ENCODE peak calls at places on chromosomes 4 and X, in four cellular contexts. G is cardiac muscle cell, Y is activated B cell treated with CpG ODN at 0.5 μM for 24 hours, U is neural progenitor cell. E is an unnamed sample.

GRCh38 chr4:113071811-113072210 is 22.4 kb downstream of the ANK2 start:
- DNase-seq in U (no peak), Y (no peak), G (no peak), E (no peak)

GRCh38 chr4:40228497-40229365 is 31.9 kb downstream of the RHOH start:
- DNase-seq in Y (no peak), G (no peak), U (peak; percentile 36), E (no peak)

GRCh38 chr4:83708500-83709175 is 172.7 kb downstream of the GPAT3 start:
- DNase-seq in G (no peak), U (peak; percentile 63), Y (no peak), E (no peak)

GRCh38 chrX:46341767-46342322 is 203.4 kb downstream of the ZNF674 start:
- DNase-seq in Y (no peak), U (no peak), G (no peak), E (no peak)

GRCh38 chr4:176123710-176124407 is 58.2 kb downstream of the WDR17 start:
- DNase-seq in U (peak; percentile 72), Y (no peak), G (peak; percentile 25), E (peak; percentile 16)

GRCh38 chrX:20067709-20068315 is 48.9 kb downstream of the MAP7D2 start:
- DNase-seq in U (no peak), G (no peak), Y (no peak), E (peak; percentile 72)

GRCh38 chrX:48996969-48997368 is 5.1 kb downstream of the GRIPAP1 start:
- DNase-seq in G (peak; percentile 47), U (peak; percentile 51), Y (no peak), E (no peak)

GRCh38 chr4:40550900-40551546 is 78.6 kb downstream of the RBM47 start:
- DNase-seq in G (peak; percentile 30), U (peak; percentile 24), Y (no peak), E (peak; percentile 24)

GRCh38 chr4:122832732-122833131 is 6.1 kb downstream of the FGF2 start:
- DNase-seq in G (no peak), U (no peak), Y (no peak), E (no peak)

GRCh38 chr4:74415602-74416300 is 29.2 kb upstream of the AREG start:
- DNase-seq in U (no peak), Y (no peak), G (no peak), E (no peak)

GRCh38 chrX:119512145-119512800 is 44.0 kb downstream of the SLC25A5 start:
- DNase-seq in G (peak; percentile 74), U (peak; percentile 82), Y (no peak), E (peak; percentile 59)

GRCh38 chrX:49901068-49901467 is 21.3 kb upstream of the CLCN5 start:
- DNase-seq in Y (no peak), G (no peak), U (no peak), E (no peak)

GRCh38 chr4:108696160-108696559 is 45.8 kb downstream of the OSTC start:
- DNase-seq in Y (no peak), G (no peak), U (no peak), E (no peak)

GRCh38 chrX:133726211-133726630 is 259.2 kb downstream of the GPC3 start:
- DNase-seq in U (no peak), Y (no peak), G (no peak), E (peak; percentile 25)

GRCh38 chr4:106365613-106366012 is 3.0 kb downstream of the GIMD1 start:
- DNase-seq in U (no peak), G (peak; percentile 44), Y (no peak), E (peak; percentile 92)

GRCh38 chrX:71650333-71650969 is 16.9 kb upstream of the LOC101059915 start:
- DNase-seq in U (no peak), Y (no peak), G (peak; percentile 41), E (no peak)

GRCh38 chr4:107548211-107548905 is 171.7 kb downstream of the PAPSS1 start:
- DNase-seq in G (no peak), U (peak; percentile 8), Y (no peak), E (peak; percentile 1)

GRCh38 chr4:87848622-87849351 is 16.0 kb downstream of the MEPE start:
- DNase-seq in Y (no peak), G (peak; percentile 64), U (peak; percentile 71), E (peak; percentile 52)

GRCh38 chr4:79528241-79528706 is 120.2 kb upstream of the GK2 start:
- DNase-seq in Y (no peak), G (no peak), U (no peak), E (no peak)

GRCh38 chrX:22634081-22634480 is 361.4 kb downstream of the CBLL2 start:
- DNase-seq in U (no peak), Y (no peak), G (no peak), E (peak; percentile 79)

GRCh38 chrX:93874554-93874953 is 200.5 kb downstream of the FAM133A start:
- DNase-seq in U (peak; percentile 77), Y (no peak), G (peak; percentile 67), E (no peak)

GRCh38 chr4:188432328-188432727 is 293.1 kb downstream of the TRIML1 start:
- DNase-seq in G (no peak), Y (no peak), U (no peak), E (no peak)

GRCh38 chrX:21926527-21927278 is 13.8 kb upstream of the SMS start:
- DNase-seq in G (no peak), Y (no peak), U (no peak), E (peak; percentile 95)

GRCh38 chr4:52071786-52072552 is 20.9 kb downstream of the SPATA18 start:
- DNase-seq in U (peak; percentile 74), Y (no peak), G (no peak), E (no peak)

GRCh38 chr4:77044458-77045124 is 31.2 kb downstream of the CCNI start:
- DNase-seq in Y (no peak), U (peak; percentile 28), G (peak; percentile 41), E (peak; percentile 53)

GRCh38 chr4:176339936-176340761 is 20.4 kb downstream of the SPCS3 start:
- DNase-seq in G (no peak), U (no peak), Y (no peak), E (no peak)

GRCh38 chr4:121053601-121054143 is 18.7 kb downstream of the NDNF start:
- DNase-seq in G (no peak), U (no peak), Y (no peak), E (no peak)

GRCh38 chr4:87105101-87105852 is 115.1 kb downstream of the KLHL8 start:
- DNase-seq in U (no peak), G (no peak), Y (no peak), E (no peak)

GRCh38 chrX:53374222-53374820 is 48.1 kb downstream of the SMC1A start:
- DNase-seq in U (no peak), G (no peak), Y (no peak), E (no peak)

GRCh38 chr4:154612472-154613414 is at the start of gene FGG:
- DNase-seq in Y (no peak), U (no peak), G (no peak), E (no peak)

GRCh38 chr4:38757945-38758344 is 24.8 kb downstream of the TLR10 start:
- DNase-seq in G (peak; percentile 10), Y (no peak), U (peak; percentile 15), E (no peak)
- TF ChIP-seq CTCF in G (peak; percentile 10), Y (no peak), U (peak; percentile 42), E (peak; percentile 67)

GRCh38 chr4:75924309-75924708 is 16.5 kb downstream of the NAAA start:
- DNase-seq in U (no peak), Y (no peak), G (no peak), E (no peak)
- TF ChIP-seq CTCF in U (no peak), Y (no peak), G (no peak), E (no peak)

DNA sequence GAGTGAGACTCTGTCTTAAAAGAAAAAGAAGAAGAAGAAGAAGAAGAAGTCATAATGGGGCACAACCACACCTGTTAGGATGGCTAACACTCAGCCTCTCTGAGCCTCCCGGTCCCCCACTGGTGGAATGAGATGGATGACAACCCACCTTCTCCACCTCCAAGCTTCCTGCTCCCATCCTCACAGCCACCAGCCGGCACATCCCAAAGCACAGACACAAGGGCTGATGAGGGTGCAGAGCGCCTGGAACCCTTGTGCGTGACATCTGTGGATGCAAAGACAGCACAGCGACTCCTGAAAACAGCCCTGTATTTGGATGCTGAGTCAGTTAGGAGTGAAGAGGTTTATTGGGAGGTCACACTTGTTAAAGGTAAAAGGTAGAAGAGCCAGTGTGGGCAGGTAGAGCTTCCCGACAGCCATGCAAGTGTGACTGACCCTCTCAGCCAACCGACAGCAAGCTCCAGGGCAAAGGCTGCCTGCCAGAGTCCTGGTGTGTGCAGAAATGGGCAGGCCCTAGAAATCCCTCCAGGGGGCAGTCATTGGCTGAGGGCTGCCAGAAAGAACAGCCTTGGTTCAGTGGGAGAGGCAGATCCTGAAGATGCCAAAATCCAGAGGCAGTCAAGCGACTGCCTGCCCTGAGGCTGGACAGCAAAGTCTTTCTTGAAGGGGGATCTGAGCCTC is 26.6 kb upstream of the MAN2B2 start:
- DNase-seq in G (peak; percentile 62), U (peak; percentile 81), Y (no peak), E (peak; percentile 63)
- TF ChIP-seq CTCF in G (peak; percentile 61), U (peak; percentile 62), Y (no peak), E (peak; percentile 64)

GRCh38 chr4:2384245-2384644 is 34.2 kb downstream of the ZFYVE28 start:
- DNase-seq in U (peak; percentile 49), Y (no peak), G (peak; percentile 17), E (no peak)
- TF ChIP-seq CTCF in U (peak; percentile 38), Y (no peak), G (no peak), E (no peak)

GRCh38 chrX:122134291-122134690 is 1049.8 kb upstream of the GRIA3 start:
- DNase-seq in U (no peak), Y (no peak), G (no peak), E (no peak)

GRCh38 chrX:122135070-122135469 is 1049.0 kb upstream of the GRIA3 start:
- DNase-seq in U (no peak), G (no peak), Y (no peak), E (no peak)

GRCh38 chrX:122133478-122133877 is 1050.6 kb upstream of the GRIA3 start:
- DNase-seq in Y (no peak), U (no peak), G (no peak), E (no peak)
- TF ChIP-seq CTCF in Y (no peak), U (no peak), G (no peak), E (no peak)